ENCODE peak calls at places on chromosomes 4 and X, in four cellular contexts. One of them, this sample, is unnamed.

GRCh38 chr4:153084939-153085630 is 119.2 kb upstream of the TRIM2 start:
- DNase-seq in fibroblast of lung: peak
- DNase-seq in mammary epithelial cell: peak
- DNase-seq in astrocyte: peak
- DNase-seq in this sample: peak

GRCh38 chr4:68951078-68951805 is at the start of gene UGT2A3:
- DNase-seq in mammary epithelial cell: no peak
- DNase-seq in astrocyte: no peak
- DNase-seq in fibroblast of lung: no peak
- DNase-seq in this sample: no peak

GRCh38 chrX:1597345-1598020 is 6.1 kb downstream of the AKAP17A start:
- DNase-seq in mammary epithelial cell: no peak
- DNase-seq in fibroblast of lung: no peak
- DNase-seq in astrocyte: no peak
- DNase-seq in this sample: no peak

GRCh38 chrX:2928127-2928582 is 984 bp downstream of the ARSD start:
- DNase-seq in astrocyte: peak
- DNase-seq in fibroblast of lung: no peak
- DNase-seq in mammary epithelial cell: no peak
- DNase-seq in this sample: peak

GRCh38 chrX:105821471-105822081 is 763 bp upstream of the NRK start:
- DNase-seq in fibroblast of lung: peak
- DNase-seq in mammary epithelial cell: no peak
- DNase-seq in astrocyte: peak
- DNase-seq in this sample: peak

GRCh38 chr4:2246384-2247127 is 4.6 kb upstream of the HAUS3 start:
- DNase-seq in fibroblast of lung: no peak
- DNase-seq in astrocyte: no peak
- DNase-seq in mammary epithelial cell: no peak
- DNase-seq in this sample: no peak

GRCh38 chrX:41604154-41604553 is 84.6 kb upstream of the GPR34 start:
- DNase-seq in astrocyte: no peak
- DNase-seq in mammary epithelial cell: no peak
- DNase-seq in fibroblast of lung: no peak
- DNase-seq in this sample: no peak

GRCh38 chr4:120049732-120050494 is 16.7 kb downstream of the MAD2L1 start:
- DNase-seq in mammary epithelial cell: peak
- DNase-seq in fibroblast of lung: peak
- DNase-seq in astrocyte: peak
- DNase-seq in this sample: peak

GRCh38 chr4:74969507-74970474 is 36.9 kb downstream of the PARM1 start:
- DNase-seq in astrocyte: no peak
- DNase-seq in fibroblast of lung: no peak
- DNase-seq in mammary epithelial cell: no peak
- DNase-seq in this sample: no peak

GRCh38 chrX:155956649-155957048 is 40.8 kb upstream of the IL9R start:
- DNase-seq in mammary epithelial cell: no peak
- DNase-seq in astrocyte: no peak
- DNase-seq in fibroblast of lung: no peak
- DNase-seq in this sample: no peak

GRCh38 chr4:169238445-169238844 is 32.3 kb downstream of the SH3RF1 start:
- DNase-seq in astrocyte: peak
- DNase-seq in mammary epithelial cell: peak
- DNase-seq in fibroblast of lung: peak
- DNase-seq in this sample: peak

GRCh38 chr4:148749403-148749802 is 307.2 kb upstream of the NR3C2 start:
- DNase-seq in fibroblast of lung: no peak
- DNase-seq in mammary epithelial cell: peak
- DNase-seq in astrocyte: no peak
- DNase-seq in this sample: peak

GRCh38 chr4:32778938-32779337 is 2058.8 kb downstream of the PCDH7 start:
- DNase-seq in mammary epithelial cell: no peak
- DNase-seq in astrocyte: no peak
- DNase-seq in fibroblast of lung: no peak
- DNase-seq in this sample: no peak

GRCh38 chr4:91037951-91038350 is 910.8 kb downstream of the CCSER1 start:
- DNase-seq in mammary epithelial cell: no peak
- DNase-seq in fibroblast of lung: no peak
- DNase-seq in astrocyte: no peak
- DNase-seq in this sample: no peak

GRCh38 chr4:144562019-144562740 is 83.8 kb upstream of the HHIP start:
- DNase-seq in mammary epithelial cell: no peak
- DNase-seq in astrocyte: no peak
- DNase-seq in fibroblast of lung: no peak
- DNase-seq in this sample: no peak

GRCh38 chr4:5710065-5710961 is 688 bp upstream of the EVC start:
- DNase-seq in astrocyte: no peak
- DNase-seq in fibroblast of lung: peak
- DNase-seq in mammary epithelial cell: peak
- DNase-seq in this sample: peak
- TF ChIP-seq CTCF in astrocyte: peak
- TF ChIP-seq CTCF in fibroblast of lung: peak
- TF ChIP-seq CTCF in mammary epithelial cell: peak
- TF ChIP-seq CTCF in this sample: peak

DNA sequence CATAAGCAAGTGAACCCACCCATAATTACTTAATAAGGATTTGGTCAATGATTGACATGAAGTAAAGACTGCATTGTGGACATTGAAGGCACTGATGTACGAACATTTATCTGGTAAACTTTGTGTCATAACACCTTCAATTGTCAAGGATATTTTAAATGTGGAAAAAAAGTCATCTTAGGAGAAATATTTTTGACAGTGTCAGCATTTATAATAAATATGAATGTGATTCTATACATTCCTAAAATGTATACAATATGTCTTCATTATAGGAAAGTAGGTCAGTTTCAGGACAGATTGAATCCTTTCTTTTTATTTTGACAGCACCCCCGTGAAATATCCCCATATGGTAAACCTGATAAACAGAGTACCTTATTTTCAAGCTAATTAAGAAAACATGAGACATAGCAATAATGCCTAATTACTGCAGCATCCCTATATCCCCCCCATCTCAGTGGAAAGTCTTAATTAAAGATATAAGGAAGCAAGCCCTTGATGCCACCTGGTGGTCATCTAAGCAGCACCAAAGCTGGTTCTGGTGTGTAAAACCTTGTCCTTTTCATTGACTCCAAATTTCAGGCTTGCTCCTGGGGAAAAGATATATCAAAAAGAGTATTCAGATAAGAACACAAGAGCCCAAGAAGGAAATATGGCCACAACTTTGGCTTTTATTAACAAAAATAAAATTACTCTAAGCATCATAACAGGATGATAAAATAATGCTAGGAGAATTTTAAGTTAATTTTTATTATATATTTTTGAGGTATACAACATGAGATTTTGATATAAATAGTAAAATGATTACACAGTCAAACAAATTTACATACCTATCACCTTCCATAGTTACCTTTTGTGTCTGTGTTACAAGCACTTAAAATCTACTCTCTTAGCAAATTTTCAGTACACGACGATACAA is 379.7 kb downstream of the TLL1 start:
- DNase-seq in astrocyte: no peak
- DNase-seq in mammary epithelial cell: peak
- DNase-seq in fibroblast of lung: peak
- DNase-seq in this sample: peak
- TF ChIP-seq CTCF in astrocyte: peak
- TF ChIP-seq CTCF in mammary epithelial cell: peak
- TF ChIP-seq CTCF in fibroblast of lung: peak
- TF ChIP-seq CTCF in this sample: peak

GRCh38 chr4:154691229-154691628 is 52.6 kb upstream of the LRAT start:
- DNase-seq in fibroblast of lung: peak
- DNase-seq in astrocyte: no peak
- DNase-seq in mammary epithelial cell: no peak
- DNase-seq in this sample: no peak
- TF ChIP-seq CTCF in fibroblast of lung: no peak
- TF ChIP-seq CTCF in astrocyte: no peak
- TF ChIP-seq CTCF in mammary epithelial cell: no peak
- TF ChIP-seq CTCF in this sample: no peak

DNA sequence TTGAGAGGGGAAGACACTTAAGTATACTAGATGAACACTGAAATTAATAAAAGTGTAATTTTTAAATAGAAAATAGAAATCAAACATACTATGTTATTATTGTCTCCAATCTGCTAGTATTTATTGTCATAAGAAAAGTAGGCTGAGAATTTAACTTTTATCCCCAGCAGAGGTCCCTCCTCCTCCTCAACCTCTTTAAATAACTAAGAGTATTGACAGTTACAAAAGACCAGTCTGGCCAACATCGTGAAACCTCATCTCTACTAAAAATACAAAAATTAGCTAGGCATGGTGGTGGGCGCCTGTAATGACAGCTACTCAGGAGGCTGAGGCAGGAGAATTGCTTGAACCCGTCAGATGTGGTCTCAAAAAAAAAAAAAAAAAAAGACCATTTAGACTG is 4.1 kb downstream of the SLC30A9 start:
- DNase-seq in astrocyte: no peak
- DNase-seq in fibroblast of lung: no peak
- DNase-seq in mammary epithelial cell: no peak
- DNase-seq in this sample: no peak
- TF ChIP-seq CTCF in astrocyte: no peak
- TF ChIP-seq CTCF in fibroblast of lung: no peak
- TF ChIP-seq CTCF in mammary epithelial cell: no peak
- TF ChIP-seq CTCF in this sample: no peak

GRCh38 chrX:48940404-48940955 is 16.9 kb downstream of the OTUD5 start:
- DNase-seq in fibroblast of lung: no peak
- DNase-seq in mammary epithelial cell: no peak
- DNase-seq in astrocyte: no peak
- DNase-seq in this sample: no peak
- TF ChIP-seq CTCF in fibroblast of lung: no peak
- TF ChIP-seq CTCF in mammary epithelial cell: no peak
- TF ChIP-seq CTCF in astrocyte: no peak
- TF ChIP-seq CTCF in this sample: no peak

This sample was measured in epithelial cell of esophagus.